ENCODE peak calls at places on chromosomes 1 and 21, in seven cellular contexts. X is adrenal gland, D is body of pancreas, J is A549, P is ovary, K is stomach, A is HCT116. H is an unnamed sample.

GRCh38 chr1:237386362-237387143 is 344.6 kb downstream of the RYR2 start:
- DNase-seq in X (no peak), D (no peak), J (peak; percentile 15), P (no peak), K (no peak), A (peak; percentile 7), H (no peak)

GRCh38 chr21:18970416-18970815 is 566.8 kb upstream of the TMPRSS15 start:
- DNase-seq in X (no peak), D (no peak), J (no peak), P (no peak), K (no peak), A (no peak), H (no peak)

GRCh38 chr1:245277276-245277675 is 122.5 kb downstream of the KIF26B start:
- DNase-seq in X (no peak), D (peak; percentile 16), J (no peak), P (no peak), K (peak; percentile 69), A (no peak), H (no peak)

GRCh38 chr1:156262461-156263287 is 14.8 kb upstream of the PAQR6 start:
- DNase-seq in X (peak; percentile 73), D (no peak), J (peak; percentile 68), P (no peak), K (no peak), A (no peak), H (no peak)

GRCh38 chr1:158496379-158496778 is 24.4 kb downstream of the OR10R2 start:
- DNase-seq in X (no peak), D (no peak), J (no peak), P (no peak), K (no peak), A (no peak), H (no peak)

GRCh38 chr1:210438928-210439841 is 110.5 kb downstream of the HHAT start:
- DNase-seq in X (no peak), D (no peak), J (no peak), P (no peak), K (no peak), A (no peak), H (no peak)

GRCh38 chr1:213586609-213586972 is 401.2 kb upstream of the PROX1 start:
- DNase-seq in X (no peak), D (peak; percentile 88), J (no peak), P (no peak), K (no peak), A (no peak), H (no peak)

GRCh38 chr1:197696372-197696771 is 78.9 kb downstream of the DENND1B start:
- DNase-seq in X (no peak), D (no peak), J (no peak), P (no peak), K (no peak), A (no peak), H (no peak)

GRCh38 chr21:26212220-26212619 is 41.6 kb upstream of the APP start:
- DNase-seq in X (no peak), D (no peak), J (no peak), P (no peak), K (no peak), A (no peak), H (no peak)

GRCh38 chr21:46605759-46606426 is 1.0 kb upstream of the S100B start:
- DNase-seq in X (no peak), D (peak; percentile 65), J (no peak), P (no peak), K (peak; percentile 45), A (no peak), H (no peak)

GRCh38 chr1:211613108-211613947 is 34.4 kb upstream of the SLC30A1 start:
- DNase-seq in X (peak; percentile 92), D (peak; percentile 78), J (peak; percentile 43), P (peak; percentile 60), K (peak; percentile 52), A (no peak), H (peak; percentile 55)

GRCh38 chr1:162391790-162392563 is 10.4 kb downstream of the C1orf226 start:
- DNase-seq in X (peak; percentile 47), D (peak; percentile 45), J (peak; percentile 40), P (no peak), K (no peak), A (peak; percentile 42), H (no peak)

GRCh38 chr1:7948950-7949349 is 8.3 kb upstream of the TNFRSF9 start:
- DNase-seq in X (no peak), D (no peak), J (no peak), P (no peak), K (no peak), A (no peak), H (no peak)

GRCh38 chr21:33259995-33260394 is 6.2 kb upstream of the IL10RB start:
- DNase-seq in X (no peak), D (no peak), J (no peak), P (peak; percentile 33), K (no peak), A (no peak), H (no peak)

GRCh38 chr1:218930879-218931278 is 242.8 kb upstream of the LYPLAL1 start:
- DNase-seq in X (no peak), D (peak; percentile 3), J (no peak), P (no peak), K (no peak), A (no peak), H (no peak)

GRCh38 chr1:209962856-209963255 is 24.8 kb downstream of the SYT14 start:
- DNase-seq in X (no peak), D (no peak), J (no peak), P (no peak), K (no peak), A (no peak), H (no peak)

GRCh38 chr1:209653915-209654351 is 1.7 kb upstream of the LAMB3 start:
- DNase-seq in X (no peak), D (peak; percentile 85), J (no peak), P (no peak), K (peak; percentile 52), A (no peak), H (no peak)

GRCh38 chr1:29456685-29457084 is 220.4 kb downstream of the PTPRU start:
- DNase-seq in X (no peak), D (no peak), J (no peak), P (no peak), K (no peak), A (no peak), H (no peak)

GRCh38 chr1:29452463-29453230 is 216.3 kb downstream of the PTPRU start:
- DNase-seq in X (no peak), D (no peak), J (no peak), P (peak; percentile 31), K (no peak), A (no peak), H (no peak)

GRCh38 chr1:29453502-29454240 is 217.3 kb downstream of the PTPRU start:
- DNase-seq in X (no peak), D (peak; percentile 42), J (peak; percentile 41), P (peak; percentile 47), K (no peak), A (peak; percentile 70), H (peak; percentile 41)

GRCh38 chr1:29455781-29456180 is 219.5 kb downstream of the PTPRU start:
- DNase-seq in X (no peak), D (no peak), J (no peak), P (no peak), K (no peak), A (no peak), H (no peak)

DNA sequence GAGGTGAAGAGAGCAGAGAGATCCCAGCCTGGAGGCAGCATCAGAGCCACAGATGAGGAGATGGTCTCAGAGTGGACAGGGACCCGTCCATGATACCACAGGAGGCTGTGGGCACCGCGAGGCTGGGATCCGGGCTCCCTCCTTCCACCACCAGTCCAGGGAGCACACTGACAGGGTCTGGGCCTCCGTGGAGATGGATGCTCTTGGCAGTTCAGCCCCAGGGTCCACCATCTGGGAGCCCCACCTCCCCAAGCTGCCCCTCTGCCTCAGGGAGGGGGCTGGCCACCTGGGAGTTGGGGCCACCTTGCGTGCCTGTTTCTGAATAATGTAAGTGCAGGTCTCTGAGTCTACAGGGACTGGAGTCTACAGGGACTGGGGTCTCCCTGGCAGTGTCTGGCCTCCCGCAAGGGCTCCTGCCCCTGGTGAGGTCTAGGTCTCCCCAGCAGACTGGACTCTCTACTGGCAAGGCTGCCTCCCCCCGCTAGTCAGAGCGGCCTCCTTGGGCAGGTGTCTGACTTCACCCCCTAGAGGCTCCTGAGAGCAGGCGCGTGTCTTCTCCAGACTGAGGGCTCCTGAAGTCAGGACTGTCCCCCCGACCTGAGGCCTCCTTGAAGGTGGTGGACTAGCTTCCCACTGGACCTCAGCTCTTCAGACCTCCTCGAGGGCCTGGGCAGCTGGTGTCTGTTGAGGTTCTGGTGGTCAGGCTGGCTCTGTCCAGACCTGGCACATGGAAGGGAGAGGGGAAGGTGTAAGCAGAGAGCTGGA is 218.5 kb downstream of the PTPRU start:
- DNase-seq in X (no peak), D (no peak), J (no peak), P (no peak), K (no peak), A (no peak), H (no peak)
- TF ChIP-seq CTCF in X (no peak), D (no peak), J (no peak), P (no peak), K (no peak), A (no peak), H (no peak)

DNA sequence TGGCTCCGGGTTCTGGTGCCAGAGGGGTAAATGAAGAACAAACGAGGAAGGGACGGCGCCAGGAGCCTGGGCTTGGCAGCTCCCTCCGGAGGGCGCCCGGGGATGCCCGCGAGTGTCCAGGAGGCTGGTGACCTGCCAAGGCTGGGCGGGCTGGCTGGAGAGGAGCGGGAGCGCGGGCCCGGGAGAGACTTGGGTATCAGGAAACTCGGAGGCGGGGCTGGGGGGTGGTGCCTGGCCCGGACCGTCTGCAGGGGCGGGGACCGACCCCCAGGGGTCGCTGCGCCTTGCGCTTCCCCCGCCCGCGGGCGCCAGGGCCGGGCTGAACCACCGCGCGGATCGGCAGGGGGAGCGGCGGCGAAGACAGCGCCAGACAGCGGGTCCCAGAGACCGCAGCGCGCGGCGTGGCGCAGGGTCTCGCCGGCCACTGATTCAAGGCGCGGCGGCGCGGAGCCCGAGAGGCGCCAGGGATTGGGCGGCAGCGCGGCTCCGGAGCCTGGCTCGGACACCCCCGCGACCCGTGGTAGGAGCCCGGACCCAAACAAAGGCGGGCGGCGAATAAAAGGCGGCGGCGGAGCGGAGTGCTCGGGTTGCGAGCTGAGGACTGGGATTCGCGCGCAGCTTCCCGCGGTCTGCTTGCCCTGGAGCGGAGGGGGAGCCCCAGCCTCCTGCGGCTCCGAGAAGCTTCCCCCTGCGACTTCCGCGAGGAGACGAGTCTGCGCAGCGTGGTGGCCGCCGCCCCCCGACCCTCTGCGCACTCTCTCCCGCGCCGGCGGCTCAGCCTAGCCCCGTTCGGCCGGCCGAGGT is at the start of gene DISP3:
- DNase-seq in X (peak; percentile 55), D (peak; percentile 59), J (peak; percentile 72), P (peak; percentile 18), K (peak; percentile 50), A (peak; percentile 56), H (peak; percentile 16)
- TF ChIP-seq POLR2A in X (peak; percentile 66), D (peak; percentile 54), J (peak; percentile 68), P (no peak), K (no peak), A (peak; percentile 88), H (no peak)

DNA sequence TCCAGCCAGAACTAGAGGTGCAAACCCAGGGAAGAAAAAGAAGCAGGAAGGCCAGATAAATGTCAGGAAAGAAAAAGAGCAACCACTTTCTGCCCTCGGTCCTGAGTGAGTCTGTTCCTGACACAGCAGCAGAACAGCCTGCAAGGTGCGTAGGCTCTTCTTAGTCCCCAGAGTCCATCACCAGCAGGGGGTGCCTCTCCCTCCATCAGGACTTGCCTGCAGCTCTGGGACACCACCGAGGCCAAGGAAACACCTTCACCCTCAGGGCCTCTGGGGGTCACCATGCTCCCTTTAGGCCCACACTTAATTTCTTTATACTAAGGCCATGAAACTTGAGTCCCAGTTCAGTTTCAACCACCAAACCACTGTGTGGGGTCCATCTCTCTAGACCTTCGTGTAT is 43.7 kb upstream of the NFASC start:
- DNase-seq in X (no peak), D (no peak), J (peak; percentile 58), P (no peak), K (no peak), A (no peak), H (no peak)
- TF ChIP-seq CTCF in X (no peak), D (no peak), J (peak; percentile 34), P (no peak), K (peak; percentile 9), A (peak; percentile 58), H (no peak)

GRCh38 chr1:155167166-155168104 is 5.7 kb downstream of the KRTCAP2 start:
- DNase-seq in X (peak; percentile 94), D (peak; percentile 90), J (peak; percentile 77), P (peak; percentile 88), K (peak; percentile 92), A (peak; percentile 89), H (peak; percentile 87)
- TF ChIP-seq POLR2A in X (no peak), D (no peak), J (no peak), P (no peak), K (no peak), A (no peak), H (no peak)